ENCODE peak calls at places on chromosomes 3 and 15, in six cellular contexts. One of them, this sample, is unnamed.

GRCh38 chr3:126104742-126105605 is 21.1 kb upstream of the SLC41A3 start:
- DNase-seq in adrenal gland: no peak
- DNase-seq in esophagus muscularis mucosa: peak; percentile 64
- DNase-seq in Panc1: no peak
- DNase-seq in psoas muscle: peak; percentile 48
- DNase-seq in lower lobe of right lung: no peak
- DNase-seq in this sample: no peak

GRCh38 chr15:76204916-76205460 is 106.3 kb downstream of the ETFA start:
- DNase-seq in adrenal gland: no peak
- DNase-seq in esophagus muscularis mucosa: no peak
- DNase-seq in Panc1: no peak
- DNase-seq in psoas muscle: no peak
- DNase-seq in lower lobe of right lung: no peak
- DNase-seq in this sample: no peak

GRCh38 chr15:88467935-88468528 is 524 bp downstream of the MRPS11 start:
- DNase-seq in adrenal gland: no peak
- DNase-seq in esophagus muscularis mucosa: peak; percentile 29
- DNase-seq in Panc1: no peak
- DNase-seq in psoas muscle: no peak
- DNase-seq in lower lobe of right lung: no peak
- DNase-seq in this sample: no peak

GRCh38 chr3:115187149-115187757 is 40.2 kb upstream of the ZBTB20 start:
- DNase-seq in adrenal gland: no peak
- DNase-seq in esophagus muscularis mucosa: no peak
- DNase-seq in Panc1: no peak
- DNase-seq in psoas muscle: no peak
- DNase-seq in lower lobe of right lung: no peak
- DNase-seq in this sample: no peak

GRCh38 chr3:179156775-179157174 is 8.6 kb downstream of the PIK3CA start:
- DNase-seq in adrenal gland: no peak
- DNase-seq in esophagus muscularis mucosa: no peak
- DNase-seq in Panc1: no peak
- DNase-seq in psoas muscle: no peak
- DNase-seq in lower lobe of right lung: no peak
- DNase-seq in this sample: no peak

GRCh38 chr3:60094392-60094947 is 1044.6 kb upstream of the CFAP20DC start:
- DNase-seq in adrenal gland: no peak
- DNase-seq in esophagus muscularis mucosa: no peak
- DNase-seq in Panc1: no peak
- DNase-seq in psoas muscle: no peak
- DNase-seq in lower lobe of right lung: no peak
- DNase-seq in this sample: no peak

GRCh38 chr3:58021072-58021959 is 13.1 kb downstream of the FLNB start:
- DNase-seq in adrenal gland: no peak
- DNase-seq in esophagus muscularis mucosa: no peak
- DNase-seq in Panc1: no peak
- DNase-seq in psoas muscle: no peak
- DNase-seq in lower lobe of right lung: no peak
- DNase-seq in this sample: no peak

GRCh38 chr3:179677884-179678283 is 25.0 kb downstream of the USP13 start:
- DNase-seq in adrenal gland: no peak
- DNase-seq in esophagus muscularis mucosa: peak; percentile 4
- DNase-seq in Panc1: no peak
- DNase-seq in psoas muscle: no peak
- DNase-seq in lower lobe of right lung: no peak
- DNase-seq in this sample: no peak

GRCh38 chr15:86915811-86916331 is 836.2 kb downstream of the AGBL1 start:
- DNase-seq in adrenal gland: peak; percentile 58
- DNase-seq in esophagus muscularis mucosa: peak; percentile 83
- DNase-seq in Panc1: no peak
- DNase-seq in psoas muscle: no peak
- DNase-seq in lower lobe of right lung: no peak
- DNase-seq in this sample: peak; percentile 59

GRCh38 chr15:40310001-40310959 is 2.5 kb upstream of the PLCB2 start:
- DNase-seq in adrenal gland: peak; percentile 64
- DNase-seq in esophagus muscularis mucosa: no peak
- DNase-seq in Panc1: peak; percentile 30
- DNase-seq in psoas muscle: no peak
- DNase-seq in lower lobe of right lung: peak; percentile 74
- DNase-seq in this sample: no peak

GRCh38 chr15:40058476-40059140 is 19.6 kb upstream of the SRP14 start:
- DNase-seq in adrenal gland: no peak
- DNase-seq in esophagus muscularis mucosa: no peak
- DNase-seq in Panc1: no peak
- DNase-seq in psoas muscle: no peak
- DNase-seq in lower lobe of right lung: no peak
- DNase-seq in this sample: no peak

GRCh38 chr15:50135123-50135541 is 16.1 kb upstream of the ATP8B4 start:
- DNase-seq in adrenal gland: no peak
- DNase-seq in esophagus muscularis mucosa: no peak
- DNase-seq in Panc1: no peak
- DNase-seq in psoas muscle: no peak
- DNase-seq in lower lobe of right lung: no peak
- DNase-seq in this sample: no peak

GRCh38 chr3:172522871-172523818 is at the start of gene TNFSF10:
- DNase-seq in adrenal gland: peak; percentile 87
- DNase-seq in esophagus muscularis mucosa: peak; percentile 94
- DNase-seq in Panc1: no peak
- DNase-seq in psoas muscle: peak; percentile 66
- DNase-seq in lower lobe of right lung: peak; percentile 77
- DNase-seq in this sample: peak; percentile 49

GRCh38 chr3:176896640-176897039 is 300.6 kb downstream of the TBL1XR1 start:
- DNase-seq in adrenal gland: no peak
- DNase-seq in esophagus muscularis mucosa: no peak
- DNase-seq in Panc1: no peak
- DNase-seq in psoas muscle: no peak
- DNase-seq in lower lobe of right lung: no peak
- DNase-seq in this sample: no peak

GRCh38 chr3:13932578-13933295 is 52.9 kb upstream of the WNT7A start:
- DNase-seq in adrenal gland: peak; percentile 4
- DNase-seq in esophagus muscularis mucosa: no peak
- DNase-seq in Panc1: no peak
- DNase-seq in psoas muscle: no peak
- DNase-seq in lower lobe of right lung: no peak
- DNase-seq in this sample: peak; percentile 5

GRCh38 chr15:39730552-39730951 is 52.1 kb downstream of the FSIP1 start:
- DNase-seq in adrenal gland: no peak
- DNase-seq in esophagus muscularis mucosa: no peak
- DNase-seq in Panc1: no peak
- DNase-seq in psoas muscle: no peak
- DNase-seq in lower lobe of right lung: no peak
- DNase-seq in this sample: no peak

GRCh38 chr3:79019137-79019923 is 748.5 kb downstream of the ROBO1 start:
- DNase-seq in adrenal gland: peak; percentile 86
- DNase-seq in esophagus muscularis mucosa: no peak
- DNase-seq in Panc1: peak; percentile 57
- DNase-seq in psoas muscle: peak; percentile 87
- DNase-seq in lower lobe of right lung: peak; percentile 68
- DNase-seq in this sample: peak; percentile 76

GRCh38 chr15:77864211-77865105 is 213.1 kb downstream of the TBC1D2B start:
- DNase-seq in adrenal gland: no peak
- DNase-seq in esophagus muscularis mucosa: no peak
- DNase-seq in Panc1: no peak
- DNase-seq in psoas muscle: peak; percentile 34
- DNase-seq in lower lobe of right lung: no peak
- DNase-seq in this sample: peak; percentile 23

GRCh38 chr3:70737656-70738309 is 425.3 kb upstream of the MDFIC2 start:
- DNase-seq in adrenal gland: no peak
- DNase-seq in esophagus muscularis mucosa: no peak
- DNase-seq in Panc1: no peak
- DNase-seq in psoas muscle: no peak
- DNase-seq in lower lobe of right lung: no peak
- DNase-seq in this sample: no peak

GRCh38 chr3:195183071-195183776 is 87.7 kb downstream of the XXYLT1 start:
- DNase-seq in adrenal gland: no peak
- DNase-seq in esophagus muscularis mucosa: no peak
- DNase-seq in Panc1: no peak
- DNase-seq in psoas muscle: no peak
- DNase-seq in lower lobe of right lung: no peak
- DNase-seq in this sample: no peak

GRCh38 chr15:87563840-87564239 is 692.7 kb downstream of the NTRK3 start:
- DNase-seq in adrenal gland: no peak
- DNase-seq in esophagus muscularis mucosa: no peak
- DNase-seq in Panc1: no peak
- DNase-seq in psoas muscle: no peak
- DNase-seq in lower lobe of right lung: no peak
- DNase-seq in this sample: no peak

GRCh38 chr15:70061696-70062270 is 35.9 kb downstream of the TLE3 start:
- DNase-seq in adrenal gland: no peak
- DNase-seq in esophagus muscularis mucosa: no peak
- DNase-seq in Panc1: no peak
- DNase-seq in psoas muscle: no peak
- DNase-seq in lower lobe of right lung: no peak
- DNase-seq in this sample: no peak

GRCh38 chr3:134312072-134312872 is 61.6 kb upstream of the RYK start:
- DNase-seq in adrenal gland: no peak
- DNase-seq in esophagus muscularis mucosa: peak; percentile 90
- DNase-seq in Panc1: no peak
- DNase-seq in psoas muscle: peak; percentile 71
- DNase-seq in lower lobe of right lung: peak; percentile 70
- DNase-seq in this sample: peak; percentile 69

DNA sequence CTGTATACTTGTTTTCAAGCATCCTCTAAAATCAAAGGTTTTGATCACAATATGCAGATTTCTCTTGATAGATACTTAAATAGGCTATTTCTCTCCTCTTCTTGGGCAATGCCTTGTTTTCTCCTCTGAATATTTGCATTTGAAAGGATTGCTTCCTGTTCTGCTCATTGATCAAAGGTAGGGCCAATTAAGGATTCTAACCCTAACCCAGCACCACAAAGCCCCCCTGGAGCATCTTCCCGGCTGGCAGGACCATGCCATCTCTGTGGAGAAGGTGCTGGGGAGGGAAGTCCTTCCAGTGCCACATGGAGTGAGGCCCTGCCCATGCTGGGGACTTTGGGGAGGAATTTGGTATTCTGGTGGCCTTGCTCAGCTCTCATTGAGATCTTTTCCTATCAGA is 11.3 kb upstream of the NIPA2 start:
- DNase-seq in adrenal gland: no peak
- DNase-seq in esophagus muscularis mucosa: no peak
- DNase-seq in Panc1: no peak
- DNase-seq in psoas muscle: no peak
- DNase-seq in lower lobe of right lung: no peak
- DNase-seq in this sample: no peak
- H3K27ac ChIP-seq in adrenal gland: no peak overlapping the region
- H3K27ac ChIP-seq in esophagus muscularis mucosa: no peak overlapping the region
- H3K27ac ChIP-seq in Panc1: no peak overlapping the region
- H3K27ac ChIP-seq in psoas muscle: no peak overlapping the region
- H3K27ac ChIP-seq in lower lobe of right lung: no peak overlapping the region
- H3K27ac ChIP-seq in this sample: no peak overlapping the region

GRCh38 chr3:15676259-15676658 is 74.7 kb downstream of the BTD start:
- DNase-seq in adrenal gland: no peak
- DNase-seq in esophagus muscularis mucosa: no peak
- DNase-seq in Panc1: no peak
- DNase-seq in psoas muscle: no peak
- DNase-seq in lower lobe of right lung: no peak
- DNase-seq in this sample: no peak
- TF ChIP-seq CTCF in adrenal gland: no peak
- TF ChIP-seq CTCF in esophagus muscularis mucosa: no peak
- TF ChIP-seq CTCF in Panc1: no peak
- TF ChIP-seq CTCF in psoas muscle: no peak
- TF ChIP-seq CTCF in lower lobe of right lung: no peak
- TF ChIP-seq CTCF in this sample: no peak

GRCh38 chr3:17339233-17339632 is 403.2 kb downstream of the TBC1D5 start:
- DNase-seq in adrenal gland: peak; percentile 18
- DNase-seq in esophagus muscularis mucosa: no peak
- DNase-seq in Panc1: no peak
- DNase-seq in psoas muscle: no peak
- DNase-seq in lower lobe of right lung: no peak
- DNase-seq in this sample: no peak
- H3K27ac ChIP-seq in adrenal gland: no peak overlapping the region
- H3K27ac ChIP-seq in esophagus muscularis mucosa: no peak overlapping the region
- H3K27ac ChIP-seq in Panc1: no peak overlapping the region
- H3K27ac ChIP-seq in psoas muscle: no peak overlapping the region
- H3K27ac ChIP-seq in lower lobe of right lung: no peak overlapping the region
- H3K27ac ChIP-seq in this sample: no peak overlapping the region

DNA sequence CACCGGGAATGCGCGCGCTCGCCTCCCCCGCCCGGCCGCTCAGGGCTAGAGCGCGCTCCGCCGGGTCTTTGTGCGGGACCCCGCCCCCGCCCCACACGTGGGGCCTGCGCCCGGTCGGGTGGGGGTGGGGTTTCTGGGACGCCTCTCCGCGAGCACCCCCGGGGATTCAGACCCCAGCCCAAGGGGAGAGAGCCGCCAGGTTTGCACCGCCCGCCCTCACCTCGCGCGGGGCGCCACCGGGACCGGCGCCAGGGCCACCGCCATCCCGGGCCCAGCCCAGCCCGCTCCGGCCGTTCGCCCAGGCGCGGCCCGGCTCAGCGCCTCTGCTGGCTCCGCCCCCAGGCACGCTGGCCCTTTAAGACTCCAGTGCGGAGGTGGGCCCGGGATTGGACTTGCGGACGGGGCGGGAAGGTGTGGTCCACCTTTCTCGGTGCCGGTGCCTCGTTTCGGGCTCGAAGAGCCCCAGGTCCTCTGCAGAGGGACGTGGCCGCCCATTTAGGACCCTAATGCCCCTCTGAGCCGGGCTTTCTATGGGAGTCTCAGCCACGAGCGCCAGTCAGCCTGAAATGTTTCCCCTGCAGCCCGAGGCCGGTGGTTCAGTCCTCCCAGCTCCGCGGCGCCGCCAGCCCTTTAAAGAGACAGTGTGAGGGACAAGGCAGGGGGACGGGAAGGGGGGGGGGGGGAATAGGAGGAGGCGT is 1.2 kb downstream of the HYAL2 start:
- DNase-seq in adrenal gland: peak; percentile 94
- DNase-seq in esophagus muscularis mucosa: peak; percentile 97
- DNase-seq in Panc1: no peak
- DNase-seq in psoas muscle: peak; percentile 95
- DNase-seq in lower lobe of right lung: peak; percentile 94
- DNase-seq in this sample: peak; percentile 78
- TF ChIP-seq CTCF in adrenal gland: no peak
- TF ChIP-seq CTCF in esophagus muscularis mucosa: no peak
- TF ChIP-seq CTCF in Panc1: no peak
- TF ChIP-seq CTCF in psoas muscle: no peak
- TF ChIP-seq CTCF in lower lobe of right lung: no peak
- TF ChIP-seq CTCF in this sample: no peak